ENCODE peak calls at places on chromosome 13, in ten cellular contexts. S is T1000; Q is G401; X is skeletal muscle cell; V is T-helper 9 cell; P is NCI-H510A; W is stimulated activated CD4-positive, alpha-beta T cell treated with anti-CD3 and anti-CD28 coated beads, Interleukin-4, amount 100 ng/mL, for 4 hours; F is T-cell; O is activated T-cell treated with anti-CD3 and anti-CD28 coated beads, Interleukin-2, amount 50 U/mL, for 48 hours; J is endothelial cell. N is an unnamed sample.

GRCh38 chr13:36282818-36283432 is 14.7 kb downstream of the CCDC169 start:
- DNase-seq in Q (peak), S (no peak), P (no peak), O (no peak), W (no peak), X (no peak), F (no peak), J (no peak), V (no peak), N (no peak)

GRCh38 chr13:40233731-40234195 is 432.7 kb downstream of the FOXO1 start:
- DNase-seq in Q (no peak), W (no peak), F (no peak), J (no peak), O (no peak), V (no peak), X (peak), P (no peak), S (no peak), N (no peak)

GRCh38 chr13:31031482-31031881 is 99.0 kb downstream of the TEX26 start:
- DNase-seq in S (no peak), P (no peak), W (no peak), Q (no peak), J (no peak), V (no peak), X (no peak), O (no peak), F (no peak), N (no peak)

GRCh38 chr13:40132249-40132648 is 476.8 kb downstream of the COG6 start:
- DNase-seq in X (no peak), O (peak), P (no peak), S (no peak), J (no peak), W (no peak), V (no peak), F (no peak), Q (no peak), N (no peak)

GRCh38 chr13:24878340-24878739 is 114.4 kb downstream of the RNF17 start:
- DNase-seq in Q (no peak), P (no peak), W (no peak), V (no peak), X (no peak), F (no peak), S (no peak), J (no peak), O (no peak), N (no peak)

GRCh38 chr13:79398915-79399314 is 7.1 kb downstream of the RBM26 start:
- DNase-seq in X (no peak), J (no peak), W (no peak), F (no peak), O (no peak), V (no peak), S (no peak), P (no peak), Q (no peak), N (no peak)

GRCh38 chr13:77696006-77696862 is 1.3 kb upstream of the SLAIN1 start:
- DNase-seq in X (no peak), Q (peak), O (no peak), F (no peak), W (no peak), P (no peak), S (no peak), V (no peak), J (no peak), N (peak)

GRCh38 chr13:85521586-85521985 is 277.6 kb downstream of the SLITRK6 start:
- DNase-seq in S (no peak), J (no peak), V (no peak), X (no peak), F (no peak), O (no peak), Q (no peak), P (peak), W (no peak), N (no peak)

GRCh38 chr13:25738342-25738771 is 313.5 kb downstream of the SHISA2 start:
- DNase-seq in W (no peak), S (no peak), F (no peak), X (peak), Q (peak), J (no peak), V (no peak), P (peak), O (no peak), N (peak)

GRCh38 chr13:35283856-35284255 is 192.6 kb downstream of the MAB21L1 start:
- DNase-seq in O (no peak), S (no peak), J (no peak), X (peak), W (no peak), Q (no peak), P (peak), F (no peak), V (no peak), N (no peak)

GRCh38 chr13:93098972-93099371 is 127.6 kb upstream of the GPC6 start:
- DNase-seq in W (no peak), S (no peak), Q (no peak), O (no peak), F (no peak), V (no peak), P (no peak), X (no peak), J (no peak), N (no peak)

GRCh38 chr13:24381539-24382265 is 72.3 kb downstream of the C1QTNF9 start:
- DNase-seq in X (peak), V (no peak), J (no peak), Q (no peak), P (no peak), O (no peak), S (no peak), W (no peak), F (no peak), N (no peak)

GRCh38 chr13:31797154-31797775 is 57.9 kb downstream of the RXFP2 start:
- DNase-seq in O (no peak), F (no peak), P (no peak), Q (peak), S (no peak), W (no peak), X (no peak), V (no peak), J (no peak), N (no peak)

N was measured in immature natural killer cell.